ENCODE peak calls at places on chromosome 2, in six cellular contexts. D, B, V, Z, A and N are unnamed samples.

GRCh38 chr2:63755980-63756379 is 85.7 kb upstream of the UGP2 start:
- DNase-seq in D (peak), B (peak), A (peak), V (no peak), Z (no peak), N (no peak)

GRCh38 chr2:28835787-28836186 is 25.2 kb downstream of the SPDYA start:
- DNase-seq in A (no peak), V (no peak), D (peak), B (no peak), Z (no peak), N (no peak)

GRCh38 chr2:101012706-101013181 is 10.7 kb downstream of the RPL31 start:
- DNase-seq in D (peak), Z (peak), B (peak), V (peak), A (peak), N (no peak)

GRCh38 chr2:191304939-191305875 is 60.0 kb downstream of the MYO1B start:
- DNase-seq in V (no peak), D (peak), B (peak), A (peak), Z (peak), N (no peak)

GRCh38 chr2:123513351-123513750 is 511.7 kb upstream of the CNTNAP5 start:
- DNase-seq in B (no peak), A (no peak), Z (no peak), V (no peak), D (no peak), N (no peak)

GRCh38 chr2:45353879-45354278 is 257.2 kb downstream of the SRBD1 start:
- DNase-seq in D (peak), B (peak), V (no peak), A (peak), Z (no peak), N (no peak)

GRCh38 chr2:64978514-64979268 is 10.5 kb upstream of the SLC1A4 start:
- DNase-seq in D (no peak), Z (no peak), A (peak), B (no peak), V (no peak), N (no peak)

GRCh38 chr2:214203199-214203598 is 207.7 kb upstream of the VWC2L start:
- DNase-seq in V (no peak), B (no peak), D (no peak), Z (no peak), A (peak), N (no peak)

GRCh38 chr2:212489719-212490346 is 48.8 kb downstream of the ERBB4 start:
- DNase-seq in D (no peak), Z (no peak), A (no peak), B (no peak), V (no peak), N (no peak)

GRCh38 chr2:3422161-3422767 is 42.8 kb downstream of the TRAPPC12 start:
- DNase-seq in D (no peak), V (no peak), A (no peak), Z (no peak), B (no peak), N (no peak)

GRCh38 chr2:165839610-165840009 is 45.6 kb upstream of the GALNT3 start:
- DNase-seq in D (no peak), V (no peak), A (peak), Z (no peak), B (peak), N (no peak)

GRCh38 chr2:137870682-137871081 is 93.6 kb upstream of the HNMT start:
- DNase-seq in Z (no peak), B (no peak), V (no peak), A (no peak), D (no peak), N (no peak)

GRCh38 chr2:100731535-100731981 is 88.4 kb upstream of the NPAS2 start:
- DNase-seq in V (no peak), Z (no peak), A (peak), B (peak), D (no peak), N (no peak)

GRCh38 chr2:73067043-73067442 is 4.5 kb downstream of the SFXN5 start:
- DNase-seq in B (no peak), Z (no peak), A (no peak), D (no peak), V (no peak), N (no peak)

GRCh38 chr2:240919161-240919781 is 13.1 kb downstream of the CROCC2 start:
- DNase-seq in A (no peak), V (no peak), B (no peak), D (no peak), Z (no peak), N (no peak)

GRCh38 chr2:69589973-69590652 is 53.4 kb downstream of the AAK1 start:
- DNase-seq in D (peak), A (no peak), Z (no peak), V (no peak), B (no peak), N (no peak)

GRCh38 chr2:233460726-233461431 is 105.7 kb downstream of the USP40 start:
- DNase-seq in Z (no peak), A (no peak), B (no peak), V (no peak), D (no peak), N (no peak)

GRCh38 chr2:19102696-19103403 is 255.6 kb downstream of the OSR1 start:
- DNase-seq in D (no peak), B (no peak), A (no peak), V (no peak), Z (no peak), N (no peak)

GRCh38 chr2:54880428-54880827 is 157.0 kb downstream of the EML6 start:
- DNase-seq in Z (no peak), B (no peak), A (no peak), V (no peak), D (no peak), N (no peak)

GRCh38 chr2:2901384-2902345 is 476.0 kb downstream of the EIPR1 start:
- DNase-seq in A (no peak), B (no peak), V (no peak), D (no peak), Z (no peak), N (no peak)

GRCh38 chr2:57880967-57881366 is 165.6 kb upstream of the VRK2 start:
- DNase-seq in Z (no peak), A (no peak), B (no peak), D (no peak), V (no peak), N (no peak)

GRCh38 chr2:53129851-53130250 is 637.8 kb upstream of the CHAC2 start:
- DNase-seq in A (peak), Z (no peak), V (no peak), D (peak), B (peak), N (no peak)

GRCh38 chr2:120398051-120398960 is 52.4 kb downstream of the INHBB start:
- DNase-seq in B (peak), V (no peak), D (no peak), Z (no peak), A (peak), N (peak)

GRCh38 chr2:170818294-170819104 is 1.8 kb downstream of the GAD1 start:
- DNase-seq in A (no peak), B (no peak), V (no peak), Z (no peak), D (no peak), N (no peak)

GRCh38 chr2:26900831-26901321 is 52.9 kb downstream of the DPYSL5 start:
- DNase-seq in A (no peak), D (no peak), Z (no peak), V (no peak), B (no peak), N (peak)

GRCh38 chr2:172333626-172334330 is 93.6 kb upstream of the ITGA6 start:
- DNase-seq in A (no peak), V (no peak), B (no peak), D (no peak), Z (no peak), N (no peak)

GRCh38 chr2:32355976-32356734 is 668 bp upstream of the BIRC6 start:
- DNase-seq in B (no peak), D (no peak), A (no peak), V (no peak), Z (no peak), N (no peak)

GRCh38 chr2:30577151-30577550 is 130.1 kb downstream of the LCLAT1 start:
- DNase-seq in A (no peak), D (no peak), B (no peak), Z (no peak), V (no peak), N (no peak)

GRCh38 chr2:106009096-106009495 is 185.0 kb downstream of the UXS1 start:
- DNase-seq in D (no peak), A (no peak), B (no peak), V (no peak), Z (no peak), N (no peak)

GRCh38 chr2:55718165-55719008 is 24.7 kb upstream of the PNPT1 start:
- DNase-seq in D (peak), Z (peak), A (peak), V (peak), B (peak), N (no peak)

GRCh38 chr2:144711546-144712276 is 191.8 kb upstream of the ZEB2 start:
- DNase-seq in Z (no peak), V (no peak), A (no peak), B (no peak), D (no peak), N (no peak)

GRCh38 chr2:119387381-119388129 is 20.8 kb downstream of the DBI start:
- DNase-seq in B (peak), Z (peak), V (no peak), A (peak), D (peak), N (peak)
- TF ChIP-seq CTCF in B (no peak), Z (peak), V (no peak), A (peak), D (peak), N (no peak)

GRCh38 chr2:25169073-25169470 is 692 bp upstream of the POMC start:
- DNase-seq in B (no peak), V (no peak), Z (no peak), D (no peak), A (no peak), N (no peak)

GRCh38 chr2:25164526-25164925 is 3.9 kb downstream of the POMC start:
- DNase-seq in V (no peak), D (no peak), A (no peak), Z (no peak), B (no peak), N (no peak)

GRCh38 chr2:25168256-25169072 is at the start of gene POMC:
- DNase-seq in B (peak), V (peak), A (peak), Z (no peak), D (peak), N (no peak)

GRCh38 chr2:25170888-25171287 is 2.5 kb upstream of the POMC start:
- DNase-seq in B (no peak), V (no peak), Z (no peak), A (no peak), D (no peak), N (no peak)

GRCh38 chr2:25165992-25166618 is 2.3 kb downstream of the POMC start:
- DNase-seq in D (no peak), Z (no peak), A (no peak), V (peak), B (no peak), N (no peak)
- TF ChIP-seq CTCF in D (no peak), Z (no peak), A (no peak), V (no peak), B (no peak), N (peak)

DNA sequence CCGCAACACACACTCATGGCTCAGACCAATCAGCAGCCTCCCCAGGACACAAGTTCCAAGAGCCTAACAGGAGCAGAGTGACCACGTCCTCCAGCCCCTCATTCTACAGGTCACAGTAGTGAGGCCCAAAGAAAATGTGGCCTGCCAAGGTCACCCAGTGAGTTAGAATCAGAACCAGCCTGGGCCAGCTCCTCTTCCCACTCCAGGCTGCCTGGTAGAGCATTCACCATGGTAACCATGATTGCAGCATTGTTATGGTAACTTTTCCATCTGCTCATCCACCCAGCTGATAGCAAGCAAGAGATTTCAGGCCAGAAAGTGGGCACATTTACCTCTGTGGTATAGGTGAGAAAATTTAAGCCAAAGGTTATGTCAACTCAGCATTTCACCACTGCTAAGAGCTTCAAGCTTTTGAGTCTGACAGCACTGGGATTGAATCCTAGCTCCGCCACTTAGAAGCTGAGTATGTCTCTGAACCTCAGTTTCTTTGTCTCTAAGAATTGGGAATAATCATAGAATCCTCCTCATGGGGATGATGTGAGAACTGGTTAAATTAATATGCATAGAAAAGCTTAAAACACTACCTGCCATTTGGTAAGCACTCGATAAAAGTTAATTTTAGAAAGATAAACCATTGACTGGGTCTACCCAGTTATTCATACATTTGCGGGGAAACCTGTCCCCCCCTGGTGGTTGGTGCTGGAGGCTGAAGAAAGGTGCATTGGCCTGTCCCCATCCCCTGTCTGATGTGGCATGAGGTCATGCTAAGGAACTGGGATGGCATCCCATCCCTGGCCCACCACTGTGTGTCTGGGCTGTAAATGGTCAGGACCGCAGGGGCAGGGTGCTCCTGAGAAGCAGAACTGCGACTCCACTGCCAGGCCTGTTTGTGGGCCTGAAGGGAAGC is 181.5 kb downstream of the KLHL29 start:
- DNase-seq in D (peak), V (peak), Z (no peak), B (no peak), A (peak), N (no peak)
- TF ChIP-seq CTCF in D (peak), V (peak), Z (no peak), B (peak), A (peak), N (peak)

GRCh38 chr2:49772299-49772970 is 618.1 kb upstream of the FSHR start:
- DNase-seq in A (no peak), Z (no peak), V (no peak), B (no peak), D (no peak), N (no peak)

GRCh38 chr2:49770919-49771318 is 616.6 kb upstream of the FSHR start:
- DNase-seq in D (no peak), V (peak), Z (no peak), A (no peak), B (no peak), N (no peak)
- TF ChIP-seq CTCF in D (no peak), V (peak), Z (peak), A (no peak), B (peak), N (peak)